ENCODE peak calls at places on chromosomes 3 and 15, in five cellular contexts. One of them, this sample, is unnamed.

GRCh38 chr3:134640872-134641470 is 9.9 kb downstream of the KY start:
- DNase-seq in PC-9: no peak
- DNase-seq in A549: peak; percentile 14
- DNase-seq in spleen: no peak
- DNase-seq in left lung: no peak
- DNase-seq in this sample: no peak

GRCh38 chr3:128232421-128233180 is 79.3 kb downstream of the EEFSEC start:
- DNase-seq in PC-9: no peak
- DNase-seq in A549: no peak
- DNase-seq in spleen: no peak
- DNase-seq in left lung: no peak
- DNase-seq in this sample: no peak

GRCh38 chr15:69718916-69719315 is 266.3 kb downstream of the RPLP1 start:
- DNase-seq in PC-9: no peak
- DNase-seq in A549: no peak
- DNase-seq in spleen: peak; percentile 80
- DNase-seq in left lung: peak; percentile 57
- DNase-seq in this sample: no peak

GRCh38 chr3:101940521-101940992 is 91.2 kb downstream of the NFKBIZ start:
- DNase-seq in PC-9: peak; percentile 64
- DNase-seq in A549: no peak
- DNase-seq in spleen: peak; percentile 82
- DNase-seq in left lung: peak; percentile 57
- DNase-seq in this sample: peak; percentile 82

GRCh38 chr3:18445421-18446066 is 20.4 kb upstream of the SATB1 start:
- DNase-seq in PC-9: no peak
- DNase-seq in A549: no peak
- DNase-seq in spleen: peak; percentile 90
- DNase-seq in left lung: peak; percentile 33
- DNase-seq in this sample: no peak

GRCh38 chr15:40348471-40348864 is 2.4 kb upstream of the PHGR1 start:
- DNase-seq in PC-9: no peak
- DNase-seq in A549: no peak
- DNase-seq in spleen: no peak
- DNase-seq in left lung: no peak
- DNase-seq in this sample: no peak

GRCh38 chr3:161409069-161409468 is 37.8 kb upstream of the SPTSSB start:
- DNase-seq in PC-9: peak; percentile 37
- DNase-seq in A549: peak; percentile 14
- DNase-seq in spleen: no peak
- DNase-seq in left lung: no peak
- DNase-seq in this sample: peak; percentile 63

GRCh38 chr3:120622870-120623718 is 27.0 kb downstream of the NDUFB4 start:
- DNase-seq in PC-9: peak; percentile 36
- DNase-seq in A549: peak; percentile 48
- DNase-seq in spleen: no peak
- DNase-seq in left lung: no peak
- DNase-seq in this sample: peak; percentile 33

GRCh38 chr15:49045691-49046112 is 544 bp downstream of the SECISBP2L start:
- DNase-seq in PC-9: no peak
- DNase-seq in A549: peak; percentile 10
- DNase-seq in spleen: no peak
- DNase-seq in left lung: no peak
- DNase-seq in this sample: peak; percentile 44

GRCh38 chr3:106206165-106206564 is 337.4 kb upstream of the CBLB start:
- DNase-seq in PC-9: no peak
- DNase-seq in A549: no peak
- DNase-seq in spleen: no peak
- DNase-seq in left lung: no peak
- DNase-seq in this sample: peak; percentile 11

GRCh38 chr3:56590814-56591213 is 33.8 kb downstream of the CCDC66 start:
- DNase-seq in PC-9: peak; percentile 5
- DNase-seq in A549: no peak
- DNase-seq in spleen: no peak
- DNase-seq in left lung: no peak
- DNase-seq in this sample: no peak

GRCh38 chr3:65350786-65351476 is 663.1 kb upstream of the ADAMTS9 start:
- DNase-seq in PC-9: no peak
- DNase-seq in A549: no peak
- DNase-seq in spleen: no peak
- DNase-seq in left lung: no peak
- DNase-seq in this sample: no peak

GRCh38 chr3:197892162-197892561 is 57.8 kb upstream of the RPL35A start:
- DNase-seq in PC-9: no peak
- DNase-seq in A549: no peak
- DNase-seq in spleen: no peak
- DNase-seq in left lung: no peak
- DNase-seq in this sample: peak; percentile 75

GRCh38 chr3:176919836-176920760 is 277.2 kb downstream of the TBL1XR1 start:
- DNase-seq in PC-9: no peak
- DNase-seq in A549: no peak
- DNase-seq in spleen: no peak
- DNase-seq in left lung: no peak
- DNase-seq in this sample: peak; percentile 92

GRCh38 chr15:55586808-55587207 is 1.3 kb downstream of the PYGO1 start:
- DNase-seq in PC-9: no peak
- DNase-seq in A549: no peak
- DNase-seq in spleen: no peak
- DNase-seq in left lung: no peak
- DNase-seq in this sample: peak; percentile 16

GRCh38 chr15:51119120-51119519 is 24.4 kb upstream of the TNFAIP8L3 start:
- DNase-seq in PC-9: no peak
- DNase-seq in A549: no peak
- DNase-seq in spleen: no peak
- DNase-seq in left lung: no peak
- DNase-seq in this sample: no peak

GRCh38 chr3:79368403-79368802 is 399.4 kb downstream of the ROBO1 start:
- DNase-seq in PC-9: no peak
- DNase-seq in A549: no peak
- DNase-seq in spleen: no peak
- DNase-seq in left lung: no peak
- DNase-seq in this sample: no peak

GRCh38 chr15:74632601-74633000 is 17.0 kb downstream of the CLK3 start:
- DNase-seq in PC-9: no peak
- DNase-seq in A549: no peak
- DNase-seq in spleen: no peak
- DNase-seq in left lung: no peak
- DNase-seq in this sample: no peak

GRCh38 chr3:123652346-123652984 is 67.6 kb upstream of the HACD2 start:
- DNase-seq in PC-9: peak; percentile 81
- DNase-seq in A549: peak; percentile 86
- DNase-seq in spleen: peak; percentile 87
- DNase-seq in left lung: peak; percentile 69
- DNase-seq in this sample: peak; percentile 87

GRCh38 chr3:167653750-167654149 is at the start of gene WDR49:
- DNase-seq in PC-9: no peak
- DNase-seq in A549: no peak
- DNase-seq in spleen: no peak
- DNase-seq in left lung: no peak
- DNase-seq in this sample: no peak

GRCh38 chr3:177144922-177145321 is 52.4 kb downstream of the TBL1XR1 start:
- DNase-seq in PC-9: no peak
- DNase-seq in A549: no peak
- DNase-seq in spleen: no peak
- DNase-seq in left lung: no peak
- DNase-seq in this sample: no peak

GRCh38 chr3:16028604-16029003 is 145.9 kb upstream of the GALNT15 start:
- DNase-seq in PC-9: no peak
- DNase-seq in A549: no peak
- DNase-seq in spleen: no peak
- DNase-seq in left lung: no peak
- DNase-seq in this sample: no peak

GRCh38 chr15:37056168-37056893 is 44.0 kb downstream of the MEIS2 start:
- DNase-seq in PC-9: no peak
- DNase-seq in A549: no peak
- DNase-seq in spleen: no peak
- DNase-seq in left lung: no peak
- DNase-seq in this sample: no peak

GRCh38 chr15:72688697-72689096 is 2.7 kb downstream of the BBS4 start:
- DNase-seq in PC-9: no peak
- DNase-seq in A549: no peak
- DNase-seq in spleen: no peak
- DNase-seq in left lung: no peak
- DNase-seq in this sample: no peak

GRCh38 chr3:48467110-48467454 is 20.5 kb downstream of the ATRIP start:
- DNase-seq in PC-9: no peak
- DNase-seq in A549: no peak
- DNase-seq in spleen: no peak
- DNase-seq in left lung: no peak
- DNase-seq in this sample: no peak

GRCh38 chr3:11118181-11118682 is 36.1 kb upstream of the HRH1 start:
- DNase-seq in PC-9: no peak
- DNase-seq in A549: no peak
- DNase-seq in spleen: no peak
- DNase-seq in left lung: no peak
- DNase-seq in this sample: no peak

GRCh38 chr15:96390986-96391385 is 60.5 kb downstream of the NR2F2 start:
- DNase-seq in PC-9: no peak
- DNase-seq in A549: no peak
- DNase-seq in spleen: no peak
- DNase-seq in left lung: no peak
- DNase-seq in this sample: no peak

GRCh38 chr3:69803871-69804270 is 64.6 kb downstream of the MITF start:
- DNase-seq in PC-9: no peak
- DNase-seq in A549: no peak
- DNase-seq in spleen: no peak
- DNase-seq in left lung: no peak
- DNase-seq in this sample: no peak

GRCh38 chr15:42456971-42457370 is 34.0 kb downstream of the ZNF106 start:
- DNase-seq in PC-9: no peak
- DNase-seq in A549: no peak
- DNase-seq in spleen: no peak
- DNase-seq in left lung: no peak
- DNase-seq in this sample: peak; percentile 40

GRCh38 chr15:77042955-77043920 is 27.7 kb downstream of the TSPAN3 start:
- DNase-seq in PC-9: no peak
- DNase-seq in A549: no peak
- DNase-seq in spleen: no peak
- DNase-seq in left lung: no peak
- DNase-seq in this sample: no peak

GRCh38 chr3:197154-197855 is 742 bp downstream of the CHL1 start:
- DNase-seq in PC-9: no peak
- DNase-seq in A549: peak; percentile 7
- DNase-seq in spleen: peak; percentile 75
- DNase-seq in left lung: no peak
- DNase-seq in this sample: no peak
- H3K4me3 ChIP-seq in PC-9: no peak overlapping the region
- H3K4me3 ChIP-seq in A549: peak overlapping the region; percentile 41
- H3K4me3 ChIP-seq in spleen: peak overlapping the region; percentile 47
- H3K4me3 ChIP-seq in left lung: peak overlapping the region; percentile 28
- H3K4me3 ChIP-seq in this sample: no peak overlapping the region

DNA sequence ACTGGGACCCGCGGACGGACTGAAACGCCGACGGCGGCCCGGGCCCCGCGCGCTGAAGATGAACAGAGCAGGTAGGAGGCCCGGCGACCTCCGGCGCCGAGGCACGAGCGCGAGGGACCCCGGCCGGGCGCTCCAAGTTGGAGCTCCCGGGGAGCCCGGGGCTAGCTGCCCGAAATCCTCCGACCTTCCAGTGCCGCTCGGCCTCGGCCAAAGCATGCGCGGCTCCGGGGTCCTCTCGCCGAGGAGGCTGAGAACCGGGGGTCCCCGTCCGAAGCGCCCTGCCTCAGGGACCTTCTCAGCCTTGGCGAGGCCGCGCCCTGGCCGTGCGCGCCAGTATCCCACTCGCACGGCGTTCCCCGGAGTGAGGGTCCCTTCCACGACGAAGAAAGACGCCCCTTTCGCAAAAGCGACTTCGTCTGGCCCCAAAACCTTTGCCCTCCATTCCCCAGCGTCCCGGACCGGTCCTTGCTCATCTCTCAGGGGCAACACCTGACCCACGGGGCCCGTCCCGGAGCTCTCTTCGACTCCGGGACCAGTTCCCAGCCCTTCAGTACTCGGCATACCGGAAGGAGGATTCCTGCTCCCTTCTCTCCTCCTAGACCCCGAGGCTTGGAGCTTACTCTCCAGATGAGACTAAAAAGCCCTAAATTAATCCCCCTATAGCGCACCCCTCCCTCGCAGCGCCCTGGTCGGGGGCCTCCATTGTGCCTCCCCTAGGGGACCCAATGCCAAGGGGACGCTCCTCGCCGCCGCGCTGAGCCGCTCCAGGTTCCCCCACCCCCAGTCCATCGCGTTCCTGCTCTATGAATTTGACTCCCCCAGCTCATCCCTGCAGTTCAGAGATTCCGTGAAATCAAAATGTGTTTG is 7.7 kb upstream of the FGD5 start:
- DNase-seq in PC-9: no peak
- DNase-seq in A549: no peak
- DNase-seq in spleen: peak; percentile 67
- DNase-seq in left lung: no peak
- DNase-seq in this sample: no peak
- H3K4me1 ChIP-seq in PC-9: no peaks in the 10 kb centered on the region
- H3K4me1 ChIP-seq in A549: no peaks in the 10 kb centered on the region
- H3K4me1 ChIP-seq in spleen: peaks cover 44% of the 10 kb centered on the region
- H3K4me1 ChIP-seq in left lung: no peaks in the 10 kb centered on the region
- H3K4me1 ChIP-seq in this sample: no peaks in the 10 kb centered on the region

GRCh38 chr3:52531636-52532516 is 1.8 kb downstream of the NT5DC2 start:
- DNase-seq in PC-9: no peak
- DNase-seq in A549: no peak
- DNase-seq in spleen: peak; percentile 76
- DNase-seq in left lung: peak; percentile 34
- DNase-seq in this sample: no peak
- H3K27ac ChIP-seq in PC-9: no peak overlapping the region
- H3K27ac ChIP-seq in A549: no peak overlapping the region
- H3K27ac ChIP-seq in spleen: no peak overlapping the region
- H3K27ac ChIP-seq in left lung: no peak overlapping the region
- H3K27ac ChIP-seq in this sample: no peak overlapping the region

GRCh38 chr3:73766599-73767378 is 142.0 kb upstream of the PDZRN3 start:
- DNase-seq in PC-9: no peak
- DNase-seq in A549: no peak
- DNase-seq in spleen: no peak
- DNase-seq in left lung: no peak
- DNase-seq in this sample: no peak
- H3K4me3 ChIP-seq in PC-9: no peak overlapping the region
- H3K4me3 ChIP-seq in A549: no peak overlapping the region
- H3K4me3 ChIP-seq in spleen: no peak overlapping the region
- H3K4me3 ChIP-seq in left lung: no peak overlapping the region
- H3K4me3 ChIP-seq in this sample: no peak overlapping the region

GRCh38 chr3:14138878-14139659 is 14.2 kb downstream of the TMEM43 start:
- DNase-seq in PC-9: no peak
- DNase-seq in A549: no peak
- DNase-seq in spleen: no peak
- DNase-seq in left lung: no peak
- DNase-seq in this sample: no peak
- H3K4me1 ChIP-seq in PC-9: peaks cover 35% of the 10 kb centered on the region
- H3K4me1 ChIP-seq in A549: peaks cover 22% of the 10 kb centered on the region
- H3K4me1 ChIP-seq in spleen: peaks cover 22% of the 10 kb centered on the region
- H3K4me1 ChIP-seq in left lung: peaks cover 10% of the 10 kb centered on the region
- H3K4me1 ChIP-seq in this sample: peaks cover 11% of the 10 kb centered on the region

GRCh38 chr3:112676659-112677234 is 35.8 kb upstream of the CCDC80 start:
- DNase-seq in PC-9: peak; percentile 53
- DNase-seq in A549: peak; percentile 74
- DNase-seq in spleen: peak; percentile 84
- DNase-seq in left lung: peak; percentile 87
- DNase-seq in this sample: peak; percentile 60
- H3K27ac ChIP-seq in PC-9: peak overlapping the region; percentile 87
- H3K27ac ChIP-seq in A549: peak overlapping the region; percentile 90
- H3K27ac ChIP-seq in spleen: no peak overlapping the region
- H3K27ac ChIP-seq in left lung: no peak overlapping the region
- H3K27ac ChIP-seq in this sample: no peak overlapping the region

GRCh38 chr3:45595364-45596154 is 1.0 kb downstream of the LIMD1 start:
- DNase-seq in PC-9: peak; percentile 56
- DNase-seq in A549: no peak
- DNase-seq in spleen: peak; percentile 80
- DNase-seq in left lung: no peak
- DNase-seq in this sample: no peak
- H3K4me3 ChIP-seq in PC-9: peak overlapping the region; percentile 64
- H3K4me3 ChIP-seq in A549: peak overlapping the region; percentile 63
- H3K4me3 ChIP-seq in spleen: peak overlapping the region; percentile 79
- H3K4me3 ChIP-seq in left lung: peak overlapping the region; percentile 73
- H3K4me3 ChIP-seq in this sample: peak overlapping the region; percentile 81